ENCODE peak calls at places on chromosomes 1 and 21, in seven cellular contexts. I, O, V, C, M, D and K are unnamed samples.

GRCh38 chr1:151166506-151166956 is 587 bp downstream of the SCNM1 start:
- DNase-seq in O (no peak), C (no peak), I (peak), M (peak), V (peak), D (peak), K (no peak)

GRCh38 chr1:14738235-14738634 is 139.8 kb downstream of the KAZN start:
- DNase-seq in V (no peak), O (no peak), D (no peak), M (no peak), C (no peak), I (no peak), K (no peak)

GRCh38 chr1:218872026-218872425 is 301.7 kb upstream of the LYPLAL1 start:
- DNase-seq in M (no peak), V (no peak), D (no peak), O (no peak), C (no peak), I (no peak), K (no peak)

GRCh38 chr1:58664881-58665280 is 35.0 kb downstream of the MYSM1 start:
- DNase-seq in M (no peak), O (no peak), I (no peak), V (no peak), C (no peak), D (no peak), K (no peak)

GRCh38 chr1:153608742-153609584 is 4.0 kb downstream of the S100A16 start:
- DNase-seq in O (no peak), D (peak), V (peak), I (peak), C (no peak), M (peak), K (no peak)

GRCh38 chr1:154801612-154802011 is 68.5 kb downstream of the KCNN3 start:
- DNase-seq in C (no peak), M (no peak), O (no peak), D (no peak), V (no peak), I (no peak), K (no peak)

GRCh38 chr1:77044133-77044849 is 174.9 kb downstream of the PIGK start:
- DNase-seq in I (no peak), D (no peak), V (no peak), O (no peak), C (no peak), M (no peak), K (no peak)

GRCh38 chr1:224392411-224393249 is 36.0 kb downstream of the CNIH4 start:
- DNase-seq in V (no peak), D (no peak), C (no peak), I (no peak), O (no peak), M (no peak), K (no peak)

GRCh38 chr1:48767957-48768510 is 8.7 kb downstream of the BEND5 start:
- DNase-seq in I (no peak), V (peak), M (no peak), O (no peak), D (no peak), C (no peak), K (no peak)

GRCh38 chr1:118254483-118254882 is 69.5 kb upstream of the SPAG17 start:
- DNase-seq in C (no peak), I (no peak), O (no peak), D (no peak), V (no peak), M (no peak), K (no peak)

GRCh38 chr1:158037876-158038359 is 44.5 kb downstream of the KIRREL1 start:
- DNase-seq in I (peak), C (no peak), V (no peak), D (peak), M (peak), O (no peak), K (no peak)

GRCh38 chr1:119713538-119714456 is 2.1 kb downstream of the PHGDH start:
- DNase-seq in I (peak), D (peak), C (no peak), O (no peak), V (peak), M (no peak), K (no peak)

GRCh38 chr1:82962658-82963057 is 1036.3 kb downstream of the TTLL7 start:
- DNase-seq in C (no peak), M (no peak), O (no peak), I (no peak), V (no peak), D (no peak), K (no peak)

GRCh38 chr1:2170211-2170610 is 24.4 kb downstream of the FAAP20 start:
- DNase-seq in O (no peak), M (no peak), V (no peak), D (no peak), C (no peak), I (no peak), K (no peak)

GRCh38 chr1:228410015-228410414 is 3.4 kb upstream of the TRIM11 start:
- DNase-seq in D (no peak), C (no peak), O (no peak), V (peak), M (no peak), I (no peak), K (no peak)

GRCh38 chr1:208569181-208569580 is 325.0 kb upstream of the PLXNA2 start:
- DNase-seq in O (no peak), M (no peak), V (no peak), I (no peak), C (no peak), D (no peak), K (no peak)

GRCh38 chr1:30012455-30013440 is 710.6 kb downstream of the MATN1 start:
- DNase-seq in C (no peak), M (no peak), V (no peak), I (no peak), O (no peak), D (no peak), K (no peak)

GRCh38 chr1:44221793-44222192 is 8.5 kb downstream of the DMAP1 start:
- DNase-seq in D (no peak), O (no peak), V (no peak), I (no peak), C (no peak), M (no peak), K (no peak)

GRCh38 chr21:44379991-44380865 is 26.8 kb downstream of the TRPM2 start:
- DNase-seq in V (no peak), C (no peak), I (no peak), O (no peak), M (no peak), D (no peak), K (peak)

GRCh38 chr1:42385283-42385682 is 4.7 kb downstream of the RIMKLA start:
- DNase-seq in C (no peak), M (no peak), V (peak), D (no peak), O (no peak), I (no peak), K (no peak)

GRCh38 chr21:26041441-26042180 is 129.0 kb downstream of the APP start:
- DNase-seq in I (no peak), V (no peak), D (no peak), O (no peak), C (no peak), M (no peak), K (no peak)

GRCh38 chr1:111439461-111440351 is 9.3 kb downstream of the WDR77 start:
- DNase-seq in D (no peak), C (no peak), M (no peak), O (no peak), V (no peak), I (no peak), K (no peak)

GRCh38 chr1:36735939-36736730 is 253.4 kb upstream of the CSF3R start:
- DNase-seq in V (peak), O (no peak), M (no peak), I (no peak), D (no peak), C (no peak), K (peak)

GRCh38 chr1:114229368-114229767 is 75.7 kb upstream of the SYT6 start:
- DNase-seq in D (no peak), C (no peak), V (no peak), O (no peak), M (no peak), I (no peak), K (no peak)

GRCh38 chr1:167132306-167133010 is 38.6 kb downstream of the STYXL2 start:
- DNase-seq in D (no peak), M (no peak), V (no peak), I (no peak), O (no peak), C (no peak), K (no peak)

GRCh38 chr21:16419188-16419874 is 689.5 kb downstream of the USP25 start:
- DNase-seq in V (no peak), C (no peak), I (peak), M (no peak), O (no peak), D (peak), K (peak)

GRCh38 chr1:74650561-74650960 is 23.0 kb downstream of the ERICH3 start:
- DNase-seq in M (no peak), V (no peak), C (no peak), O (no peak), I (no peak), D (no peak), K (no peak)

GRCh38 chr1:78333426-78334012 is 157.3 kb upstream of the PTGFR start:
- DNase-seq in M (no peak), I (peak), C (no peak), D (peak), O (no peak), V (peak), K (no peak)

GRCh38 chr1:44677201-44677520 is 2.6 kb downstream of the ARMH1 start:
- DNase-seq in O (no peak), D (no peak), C (no peak), M (no peak), V (peak), I (no peak), K (no peak)

GRCh38 chr21:42514883-42515228 is 1.2 kb downstream of the SLC37A1 start:
- DNase-seq in C (no peak), I (no peak), M (no peak), V (no peak), D (no peak), O (no peak), K (no peak)

GRCh38 chr1:248858096-248858890 is 592 bp downstream of the ZNF692 start:
- DNase-seq in D (peak), V (peak), I (peak), C (peak), M (peak), O (no peak), K (peak)

GRCh38 chr1:116764466-116764896 is 10.3 kb downstream of the CD2 start:
- DNase-seq in M (no peak), O (no peak), C (no peak), D (no peak), V (no peak), I (no peak), K (no peak)

GRCh38 chr1:181391297-181391905 is 91.9 kb upstream of the CACNA1E start:
- DNase-seq in O (no peak), V (no peak), D (peak), I (peak), C (no peak), M (no peak), K (no peak)

GRCh38 chr1:246001142-246001812 is 505.8 kb downstream of the SMYD3 start:
- DNase-seq in M (no peak), V (no peak), C (no peak), I (no peak), D (no peak), O (no peak), K (no peak)

GRCh38 chr1:173302366-173302765 is 95.2 kb upstream of the TNFSF4 start:
- DNase-seq in D (no peak), V (no peak), I (no peak), C (no peak), M (no peak), O (no peak), K (no peak)

GRCh38 chr1:32464191-32464715 is 619 bp upstream of the ZBTB8B start:
- DNase-seq in M (no peak), C (no peak), V (no peak), O (no peak), D (peak), I (no peak), K (no peak)

GRCh38 chr1:92951141-92951582 is 10.1 kb downstream of the DIPK1A start:
- DNase-seq in I (no peak), C (no peak), O (no peak), M (peak), D (no peak), V (peak), K (no peak)

GRCh38 chr1:220184503-220184902 is 87.8 kb downstream of the RAB3GAP2 start:
- DNase-seq in O (no peak), D (no peak), V (no peak), C (no peak), I (no peak), M (no peak), K (no peak)

GRCh38 chr21:35136586-35137254 is 87.6 kb upstream of the RUNX1 start:
- DNase-seq in D (no peak), M (no peak), C (no peak), V (no peak), O (no peak), I (no peak), K (no peak)